ENCODE peak calls at places on chromosomes 13 and 19, in eight cellular contexts. Q is cardiac fibroblast, B is AG04449, O is uterus, K is lower leg skin, F is left ventricle myocardium inferior, S is astrocyte, R is colonic mucosa. P is an unnamed sample.

GRCh38 chr13:63435668-63436275 is 2020.1 kb upstream of the PCDH20 start:
- DNase-seq in Q (peak; percentile 96), B (peak; percentile 98), O (no peak), K (no peak), F (no peak), S (peak; percentile 100), R (no peak), P (no peak)

GRCh38 chr13:114077121-114077937 is 55.1 kb downstream of the RASA3 start:
- DNase-seq in Q (no peak), B (no peak), O (peak; percentile 16), K (peak; percentile 77), F (no peak), S (no peak), R (no peak), P (no peak)

GRCh38 chr13:114104626-114105350 is 27.6 kb downstream of the RASA3 start:
- DNase-seq in Q (no peak), B (no peak), O (peak; percentile 15), K (peak; percentile 69), F (no peak), S (no peak), R (no peak), P (no peak)

GRCh38 chr19:2617393-2618165 is 84.9 kb downstream of the GNG7 start:
- DNase-seq in Q (no peak), B (no peak), O (no peak), K (no peak), F (no peak), S (no peak), R (no peak), P (no peak)

GRCh38 chr19:18741566-18742121 is 49.5 kb downstream of the COMP start:
- DNase-seq in Q (peak; percentile 22), B (no peak), O (no peak), K (no peak), F (no peak), S (no peak), R (peak; percentile 79), P (no peak)

GRCh38 chr13:98454389-98454881 is 122.5 kb downstream of the STK24 start:
- DNase-seq in Q (peak; percentile 91), B (peak; percentile 76), O (no peak), K (no peak), F (no peak), S (peak; percentile 88), R (no peak), P (no peak)

GRCh38 chr19:2274937-2275535 is 6.9 kb downstream of the PEAK3 start:
- DNase-seq in Q (peak; percentile 75), B (no peak), O (peak; percentile 67), K (no peak), F (peak; percentile 64), S (peak; percentile 37), R (peak; percentile 85), P (no peak)

GRCh38 chr13:113122571-113123225 is at the start of gene F10:
- DNase-seq in Q (peak; percentile 78), B (no peak), O (peak; percentile 70), K (peak; percentile 94), F (peak; percentile 70), S (no peak), R (peak; percentile 81), P (no peak)

GRCh38 chr13:46202956-46203355 is 8.8 kb upstream of the LRRC63 start:
- DNase-seq in Q (no peak), B (no peak), O (no peak), K (no peak), F (no peak), S (no peak), R (no peak), P (no peak)

GRCh38 chr19:57903298-57904174 is 12.9 kb downstream of the ZNF417 start:
- DNase-seq in Q (peak; percentile 71), B (peak; percentile 9), O (no peak), K (peak; percentile 9), F (no peak), S (peak; percentile 21), R (no peak), P (no peak)

GRCh38 chr19:17436874-17437267 is 11.6 kb downstream of the TMEM221 start:
- DNase-seq in Q (no peak), B (no peak), O (no peak), K (no peak), F (no peak), S (no peak), R (no peak), P (no peak)

GRCh38 chr19:17436094-17436873 is 12.2 kb downstream of the TMEM221 start:
- DNase-seq in Q (no peak), B (no peak), O (no peak), K (no peak), F (no peak), S (no peak), R (no peak), P (no peak)

GRCh38 chr19:17445526-17446165 is 2.8 kb downstream of the TMEM221 start:
- DNase-seq in Q (no peak), B (no peak), O (no peak), K (no peak), F (no peak), S (no peak), R (no peak), P (no peak)

GRCh38 chr19:17441241-17442135 is 7.0 kb downstream of the TMEM221 start:
- DNase-seq in Q (peak; percentile 47), B (no peak), O (no peak), K (no peak), F (no peak), S (peak; percentile 68), R (no peak), P (no peak)
- TF ChIP-seq CTCF in Q (peak; percentile 58), B (peak; percentile 21), O (peak; percentile 31), K (no peak), F (peak; percentile 51), S (peak; percentile 50), R (no peak), P (peak; percentile 66)

GRCh38 chr13:101624210-101624922 is 171.9 kb downstream of the ITGBL1 start:
- DNase-seq in Q (no peak), B (no peak), O (no peak), K (no peak), F (no peak), S (no peak), R (no peak), P (no peak)
- H3K4me3 ChIP-seq in Q (no peak overlapping the region), B (no peak overlapping the region), O (no peak overlapping the region), K (no peak overlapping the region), F (no peak overlapping the region), S (no peak overlapping the region), R (no peak overlapping the region), P (no peak overlapping the region)

DNA sequence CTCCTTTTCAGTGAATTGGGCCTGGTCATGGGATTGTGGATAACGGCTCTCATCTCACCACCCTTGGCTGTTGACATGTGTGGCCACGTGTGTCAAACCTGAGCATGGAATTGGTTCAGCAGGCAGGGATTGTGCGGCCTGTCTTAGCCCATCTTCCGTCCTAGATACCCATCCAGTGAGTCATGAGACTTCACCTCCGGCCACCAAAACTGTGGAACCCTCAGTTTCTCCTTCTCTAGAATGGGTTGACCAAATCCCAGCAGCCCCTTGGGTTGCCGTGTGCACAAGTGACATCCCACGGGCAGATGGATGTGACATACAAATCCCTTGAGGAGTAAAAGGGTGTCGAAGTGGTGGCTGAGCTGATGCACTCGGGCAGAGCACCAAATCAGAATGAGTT is 6.7 kb downstream of the GGN start:
- DNase-seq in Q (no peak), B (no peak), O (no peak), K (no peak), F (no peak), S (no peak), R (no peak), P (no peak)
- TF ChIP-seq CTCF in Q (no peak), B (no peak), O (no peak), K (no peak), F (no peak), S (no peak), R (no peak), P (no peak)

GRCh38 chr19:1251233-1251502 is 2.8 kb downstream of the MIDN start:
- DNase-seq in Q (peak; percentile 80), B (no peak), O (peak; percentile 67), K (no peak), F (no peak), S (no peak), R (peak; percentile 81), P (no peak)

GRCh38 chr19:1253514-1254080 is 5.2 kb downstream of the MIDN start:
- DNase-seq in Q (no peak), B (no peak), O (no peak), K (no peak), F (no peak), S (peak; percentile 80), R (peak; percentile 75), P (no peak)

GRCh38 chr19:1252818-1253513 is 4.6 kb downstream of the MIDN start:
- DNase-seq in Q (peak; percentile 99), B (peak; percentile 91), O (peak; percentile 95), K (peak; percentile 98), F (peak; percentile 91), S (peak; percentile 95), R (peak; percentile 91), P (no peak)

GRCh38 chr19:1251503-1252220 is 3.3 kb downstream of the MIDN start:
- DNase-seq in Q (no peak), B (no peak), O (no peak), K (peak; percentile 95), F (peak; percentile 84), S (no peak), R (no peak), P (no peak)

DNA sequence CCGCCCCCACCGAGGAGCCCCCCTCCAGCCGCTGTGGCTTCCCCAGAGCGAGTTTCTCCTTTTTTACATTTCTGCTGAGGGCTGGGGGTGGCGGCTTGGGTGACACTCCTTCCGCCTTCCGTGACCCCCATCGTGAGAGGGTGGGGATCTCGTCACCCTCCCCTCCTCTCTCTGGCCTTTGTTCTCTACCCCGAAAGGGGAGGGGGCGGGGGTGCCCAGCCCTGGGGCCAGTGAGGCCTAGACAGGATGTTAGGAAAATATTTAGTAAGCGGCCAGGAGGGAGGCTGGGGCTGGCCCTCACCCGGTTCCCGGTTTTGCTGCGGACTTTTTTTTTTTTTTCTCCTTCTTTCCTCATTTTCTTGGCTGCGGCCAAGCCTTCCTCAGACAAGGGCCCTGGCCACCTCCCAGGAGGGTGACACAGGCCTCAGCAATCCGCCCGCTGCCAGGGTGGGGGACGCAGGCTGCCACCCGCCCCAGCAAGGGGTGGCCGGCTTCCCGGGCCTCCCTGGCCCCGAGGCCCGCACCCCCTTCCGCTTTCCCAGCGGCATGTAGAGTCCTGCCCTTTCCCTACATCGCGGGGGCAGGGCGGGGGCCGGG is 3.9 kb downstream of the MIDN start:
- DNase-seq in Q (peak; percentile 99), B (no peak), O (no peak), K (peak; percentile 98), F (peak; percentile 90), S (peak; percentile 93), R (peak; percentile 85), P (no peak)
- H3K4me3 ChIP-seq in Q (peak overlapping the region; percentile 67), B (peak overlapping the region; percentile 82), O (peak overlapping the region; percentile 70), K (peak overlapping the region; percentile 11), F (peak overlapping the region; percentile 93), S (peak overlapping the region; percentile 84), R (peak overlapping the region; percentile 85), P (peak overlapping the region; percentile 80)

GRCh38 chr19:20776083-20777076 is at the start of gene ZNF66:
- DNase-seq in Q (peak; percentile 98), B (peak; percentile 73), O (peak; percentile 97), K (peak; percentile 99), F (peak; percentile 96), S (peak; percentile 89), R (peak; percentile 98), P (peak; percentile 94)
- TF ChIP-seq CTCF in Q (no peak), B (no peak), O (no peak), K (no peak), F (no peak), S (no peak), R (no peak), P (no peak)